ENCODE peak calls at places on chromosome 11, in six cellular contexts. X, Y, K, H, U and I are unnamed samples.

GRCh38 chr11:57798905-57799559 is 37.4 kb downstream of the CTNND1 start:
- DNase-seq in U (no peak), X (peak), Y (no peak), K (peak), H (no peak), I (peak)

GRCh38 chr11:77278595-77279506 is 22.6 kb downstream of the GDPD4 start:
- DNase-seq in X (peak), U (no peak), H (no peak), K (peak), Y (no peak), I (no peak)

GRCh38 chr11:130156108-130157022 is 3.2 kb upstream of the ST14 start:
- DNase-seq in H (no peak), U (no peak), K (no peak), X (no peak), Y (no peak), I (no peak)

GRCh38 chr11:7635137-7635536 is 38.2 kb downstream of the CYB5R2 start:
- DNase-seq in H (no peak), K (no peak), X (no peak), U (no peak), Y (peak), I (peak)

GRCh38 chr11:85813721-85814120 is 2.8 kb upstream of the SYTL2 start:
- DNase-seq in K (no peak), U (no peak), Y (no peak), H (no peak), X (no peak), I (no peak)

GRCh38 chr11:60251485-60252207 is 8.7 kb upstream of the MS4A4E start:
- DNase-seq in X (peak), H (peak), Y (no peak), U (no peak), K (no peak), I (no peak)

GRCh38 chr11:120137611-120138521 is at the start of gene TRIM29:
- DNase-seq in U (no peak), K (no peak), Y (peak), X (no peak), H (peak), I (no peak)

GRCh38 chr11:128704517-128704916 is 10.6 kb downstream of the FLI1 start:
- DNase-seq in K (no peak), X (no peak), U (no peak), Y (no peak), H (no peak), I (no peak)

GRCh38 chr11:122917311-122917710 is 34.8 kb downstream of the JHY start:
- DNase-seq in U (no peak), Y (no peak), K (peak), X (peak), H (no peak), I (no peak)

GRCh38 chr11:43920598-43921419 is 21.6 kb upstream of the C11orf96 start:
- DNase-seq in Y (no peak), X (peak), H (peak), K (peak), U (no peak), I (no peak)

GRCh38 chr11:86442420-86442819 is 67.7 kb downstream of the CCDC81 start:
- DNase-seq in Y (no peak), H (no peak), U (no peak), X (no peak), K (peak), I (no peak)

GRCh38 chr11:76329084-76329648 is 51.8 kb downstream of the THAP12 start:
- DNase-seq in H (no peak), Y (no peak), X (no peak), K (peak), U (no peak), I (no peak)

GRCh38 chr11:16703795-16704194 is 34.7 kb upstream of the C11orf58 start:
- DNase-seq in H (no peak), Y (no peak), U (no peak), X (no peak), K (no peak), I (no peak)

GRCh38 chr11:68545347-68545746 is 84.8 kb downstream of the PPP6R3 start:
- DNase-seq in U (no peak), K (no peak), Y (no peak), H (no peak), X (no peak), I (no peak)

GRCh38 chr11:123351375-123351774 is 78.7 kb upstream of the GRAMD1B start:
- DNase-seq in H (peak), X (no peak), Y (peak), U (no peak), K (no peak), I (peak)

GRCh38 chr11:88555829-88556202 is 218.3 kb upstream of the CTSC start:
- DNase-seq in K (peak), U (no peak), Y (no peak), H (no peak), X (peak), I (no peak)

GRCh38 chr11:129652828-129653227 is 162.8 kb upstream of the TMEM45B start:
- DNase-seq in X (peak), H (no peak), U (no peak), Y (no peak), K (peak), I (no peak)

GRCh38 chr11:6455070-6455469 is 14.3 kb upstream of the HPX start:
- DNase-seq in Y (no peak), H (no peak), K (no peak), U (no peak), X (no peak), I (no peak)

GRCh38 chr11:34358258-34358665 is 452 bp upstream of the ABTB2 start:
- DNase-seq in U (no peak), Y (peak), X (no peak), H (no peak), K (peak), I (peak)

GRCh38 chr11:11931461-11932055 is 76.9 kb downstream of the DKK3 start:
- DNase-seq in K (peak), H (no peak), X (peak), U (no peak), Y (no peak), I (peak)

GRCh38 chr11:14644396-14645246 is 1.0 kb downstream of the PDE3B start:
- DNase-seq in X (no peak), Y (peak), K (no peak), H (peak), U (peak), I (peak)

GRCh38 chr11:118914178-118914918 is 11.4 kb downstream of the BCL9L start:
- DNase-seq in H (no peak), U (peak), Y (peak), X (no peak), K (no peak), I (peak)

GRCh38 chr11:112128483-112129121 is 35.3 kb downstream of the IL18 start:
- DNase-seq in Y (no peak), H (no peak), X (peak), K (peak), U (no peak), I (peak)

GRCh38 chr11:2789791-2790580 is 90.2 kb upstream of the KCNQ1OT1 start:
- DNase-seq in H (peak), K (no peak), Y (no peak), U (peak), X (no peak), I (no peak)

GRCh38 chr11:13169709-13170108 is 107.9 kb upstream of the BMAL1 start:
- DNase-seq in Y (no peak), K (peak), H (no peak), U (no peak), X (peak), I (no peak)

GRCh38 chr11:7905961-7906429 is 25.1 kb downstream of the OR10A6 start:
- DNase-seq in Y (no peak), U (no peak), X (no peak), K (no peak), H (peak), I (no peak)